ENCODE peak calls at places on chromosomes 3 and 15, in four cellular contexts. D is H1, C is fibroblast of the aortic adventitia, Y is mammary epithelial cell. T is an unnamed sample.

GRCh38 chr15:74270854-74271520 is 34.9 kb downstream of the CCDC33 start:
- DNase-seq in Y (no peak), C (no peak), D (no peak), T (no peak)

GRCh38 chr3:52215351-52215750 is 10.1 kb downstream of the TLR9 start:
- DNase-seq in C (no peak), Y (no peak), D (no peak), T (no peak)

GRCh38 chr3:43153189-43154083 is 47.6 kb upstream of the POMGNT2 start:
- DNase-seq in D (no peak), C (peak; percentile 82), Y (no peak), T (peak; percentile 95)

GRCh38 chr3:126696701-126697267 is 7.3 kb upstream of the CHCHD6 start:
- DNase-seq in C (no peak), D (peak; percentile 26), Y (no peak), T (no peak)

GRCh38 chr3:193894121-193894863 is 241.7 kb upstream of the HES1 start:
- DNase-seq in C (no peak), D (no peak), Y (no peak), T (no peak)

GRCh38 chr3:3800685-3801509 is 1.7 kb downstream of the LRRN1 start:
- DNase-seq in D (peak; percentile 58), Y (no peak), C (no peak), T (no peak)

GRCh38 chr15:41999290-42000285 is 21.3 kb downstream of the PLA2G4E start:
- DNase-seq in Y (no peak), D (no peak), C (no peak), T (no peak)

GRCh38 chr3:149655826-149656599 is 1.8 kb downstream of the WWTR1 start:
- DNase-seq in C (no peak), Y (no peak), D (no peak), T (no peak)

GRCh38 chr3:127412578-127413317 is 124.9 kb upstream of the PRR20G start:
- DNase-seq in D (peak; percentile 33), Y (no peak), C (no peak), T (no peak)

GRCh38 chr15:81221449-81221848 is 24.8 kb downstream of the IL16 start:
- DNase-seq in C (peak; percentile 44), Y (no peak), D (no peak), T (no peak)

GRCh38 chr3:131147534-131147933 is 120.9 kb downstream of the NEK11 start:
- DNase-seq in Y (no peak), C (peak; percentile 43), D (no peak), T (no peak)

GRCh38 chr3:122774564-122774963 is 19.1 kb downstream of the HSPBAP1 start:
- DNase-seq in Y (peak; percentile 40), C (no peak), D (no peak), T (peak; percentile 52)

GRCh38 chr15:58524247-58524646 is 92.5 kb downstream of the LIPC start:
- DNase-seq in C (no peak), Y (no peak), D (no peak), T (no peak)

GRCh38 chr3:151367448-151367847 is 17.1 kb downstream of the P2RY12 start:
- DNase-seq in D (no peak), C (peak; percentile 27), Y (no peak), T (no peak)
- TF ChIP-seq CTCF in D (no peak), C (no peak), Y (no peak), T (no peak)

DNA sequence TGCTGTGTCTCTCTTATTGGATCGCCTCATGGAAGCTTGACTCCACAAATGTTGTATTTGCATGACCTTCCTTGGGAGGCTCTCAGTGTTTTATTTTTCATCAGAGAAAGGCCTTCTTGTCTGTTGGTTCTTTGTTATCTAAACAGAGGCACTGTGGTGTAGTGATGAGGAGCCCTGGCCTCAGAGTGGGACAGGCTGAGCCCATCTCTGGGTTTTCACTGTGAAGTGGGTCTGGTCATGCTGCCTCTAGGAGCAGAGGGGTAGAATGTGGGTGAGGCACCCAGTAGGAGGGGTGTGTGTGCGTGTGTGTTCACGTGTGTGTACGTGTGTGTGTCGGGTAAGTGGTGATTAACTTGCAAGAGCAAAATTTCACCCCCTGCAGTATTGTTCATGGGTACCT is 14.4 kb downstream of the KLF13 start:
- DNase-seq in D (no peak), Y (no peak), C (no peak), T (no peak)
- H3K4me3 ChIP-seq in D (no peak overlapping the region), Y (no peak overlapping the region), C (no peak overlapping the region), T (no peak overlapping the region)

DNA sequence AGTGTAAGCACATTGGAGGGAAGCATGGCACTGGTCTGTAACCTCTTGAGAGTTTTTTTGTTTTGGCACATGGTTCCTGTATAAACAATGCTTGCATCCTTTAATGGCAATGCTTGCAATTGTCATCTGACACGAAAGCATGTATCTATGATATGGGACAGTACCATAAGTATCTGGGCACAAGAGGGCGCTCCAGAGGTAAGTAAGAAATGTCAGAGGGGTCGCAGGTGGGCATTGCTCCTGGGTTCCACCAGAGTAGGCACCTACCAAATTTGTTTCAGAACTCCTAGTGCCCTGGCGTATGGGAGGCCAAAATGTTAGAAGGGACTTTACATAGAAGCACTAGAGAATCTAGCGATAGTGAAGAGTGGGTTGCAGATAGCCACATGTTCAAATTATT is 58.7 kb upstream of the BCHE start:
- DNase-seq in C (no peak), D (peak; percentile 84), Y (no peak), T (no peak)
- TF ChIP-seq CTCF in C (no peak), D (peak; percentile 52), Y (peak; percentile 22), T (no peak)

DNA sequence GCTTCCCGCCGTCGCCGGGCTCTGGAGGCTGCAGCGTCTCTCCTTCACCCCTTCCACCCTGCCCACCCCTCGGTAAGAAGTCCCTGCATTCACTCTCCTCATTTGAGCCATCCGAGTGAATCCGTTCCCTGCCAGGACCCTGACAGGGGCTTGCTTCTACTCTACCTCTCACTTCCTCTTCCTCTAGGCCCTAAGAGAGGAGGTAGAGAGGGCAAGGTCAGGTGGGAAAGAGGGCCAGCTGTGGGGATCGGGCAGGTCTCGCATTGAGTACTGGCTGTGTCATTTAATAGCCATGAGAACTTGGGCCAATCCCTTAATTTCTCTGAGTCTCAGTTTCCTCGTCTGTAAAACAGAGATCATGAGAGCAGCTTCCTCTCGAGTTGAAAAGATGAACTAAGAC is 283.6 kb downstream of the UACA start:
- DNase-seq in D (no peak), Y (no peak), C (no peak), T (no peak)
- H3K4me3 ChIP-seq in D (no peak overlapping the region), Y (no peak overlapping the region), C (no peak overlapping the region), T (no peak overlapping the region)

GRCh38 chr15:26744894-26745293 is 28.0 kb downstream of the GABRB3 start:
- DNase-seq in D (peak; percentile 41), C (no peak), Y (no peak), T (no peak)

GRCh38 chr15:26738996-26739395 is 33.9 kb downstream of the GABRB3 start:
- DNase-seq in C (no peak), Y (no peak), D (no peak), T (no peak)

GRCh38 chr15:26736502-26737248 is 36.2 kb downstream of the GABRB3 start:
- DNase-seq in D (no peak), C (no peak), Y (no peak), T (no peak)

DNA sequence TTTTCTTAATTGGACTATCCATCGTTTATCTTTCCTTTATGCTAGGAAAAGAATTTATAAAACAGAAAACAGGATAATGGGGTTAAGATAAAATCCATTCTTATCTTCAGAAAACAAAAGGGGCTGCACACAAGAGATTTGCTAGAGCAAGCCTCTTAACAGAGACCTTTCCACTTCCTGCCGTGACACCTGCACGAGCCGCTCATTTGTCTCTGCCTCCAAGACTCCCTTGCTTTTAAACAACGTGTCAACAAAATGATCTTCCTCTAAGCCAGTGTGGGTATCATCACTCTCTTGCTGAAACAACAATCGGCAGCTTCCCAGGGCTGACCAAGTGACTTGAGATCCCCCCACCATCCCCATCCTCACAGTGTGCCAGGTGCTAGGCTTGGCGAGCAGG is 33.1 kb downstream of the GABRB3 start:
- DNase-seq in D (no peak), C (no peak), Y (no peak), T (no peak)
- TF ChIP-seq CTCF in D (no peak), C (no peak), Y (no peak), T (no peak)

GRCh38 chr3:30982676-30983075 is 88.2 kb upstream of the GADL1 start:
- DNase-seq in D (no peak), C (no peak), Y (no peak), T (no peak)
- H3K4me3 ChIP-seq in D (no peak overlapping the region), C (no peak overlapping the region), Y (no peak overlapping the region), T (no peak overlapping the region)

GRCh38 chr3:183178833-183179549 is 16.5 kb upstream of the LAMP3 start:
- DNase-seq in D (peak; percentile 77), Y (peak; percentile 46), C (peak; percentile 23), T (peak; percentile 52)
- TF ChIP-seq CTCF in D (peak; percentile 23), Y (no peak), C (no peak), T (no peak)

DNA sequence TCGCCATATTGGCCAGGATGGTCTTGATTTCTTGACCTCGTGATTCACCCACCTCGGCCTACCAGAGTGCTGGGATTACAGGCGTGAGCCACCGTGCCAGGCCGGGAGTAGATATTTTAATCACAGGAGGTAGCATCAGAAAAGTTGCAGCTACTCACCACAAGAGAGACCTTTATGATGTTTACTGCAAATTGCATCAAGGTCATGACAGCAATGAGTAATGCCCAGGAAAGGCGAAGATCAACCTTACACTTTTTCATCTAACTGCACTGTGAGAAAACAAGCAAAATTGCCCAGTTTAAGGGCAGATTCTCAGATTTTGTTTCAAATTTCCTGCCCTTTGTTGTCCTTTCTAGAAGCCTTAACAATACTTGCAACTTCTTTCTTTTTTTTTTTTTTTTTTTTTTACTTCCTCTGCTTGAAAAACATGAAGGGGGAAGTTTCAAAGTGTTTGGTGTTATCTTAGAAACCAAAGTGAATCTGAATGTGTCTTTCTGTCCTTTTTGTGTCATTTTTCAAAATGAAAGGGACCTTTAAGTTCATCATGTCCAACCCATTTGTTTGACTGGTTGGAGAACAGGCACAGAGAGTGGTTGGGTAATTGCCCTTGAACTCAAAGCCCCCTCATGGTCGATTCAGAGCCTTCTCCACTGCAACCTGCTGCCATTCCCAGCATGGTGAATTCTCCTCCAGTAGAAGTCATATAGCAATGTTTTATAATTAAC is 25.0 kb downstream of the TGFBR2 start:
- DNase-seq in D (no peak), C (no peak), Y (no peak), T (no peak)
- H3K4me3 ChIP-seq in D (no peak overlapping the region), C (no peak overlapping the region), Y (no peak overlapping the region), T (no peak overlapping the region)

DNA sequence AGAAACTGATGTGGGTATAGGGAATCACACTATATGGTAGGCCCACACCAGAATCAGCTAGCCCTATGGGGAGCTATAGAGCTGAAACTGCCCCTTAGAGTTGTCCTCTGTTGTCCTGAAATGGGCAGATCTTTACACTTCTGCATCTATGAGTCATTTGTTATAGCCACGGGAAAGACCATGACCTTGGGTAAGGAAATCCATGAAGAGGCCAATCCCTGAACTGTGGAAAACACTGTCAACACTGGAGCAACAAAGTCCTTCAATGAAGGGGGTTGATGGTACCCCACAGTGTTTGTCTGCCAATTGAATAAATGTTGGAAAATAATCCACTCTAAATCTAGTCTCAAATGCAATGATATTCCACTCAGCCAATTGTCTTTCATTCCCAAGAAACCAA is 5.2 kb upstream of the CD200R1 start:
- DNase-seq in C (no peak), Y (no peak), D (no peak), T (peak; percentile 14)
- TF ChIP-seq CTCF in C (no peak), Y (no peak), D (no peak), T (no peak)

T was measured in foreskin fibroblast.